ENCODE peak calls at places on chromosomes 11 and 22, in four cellular contexts. E, T, M and W are unnamed samples.

GRCh38 chr11:57460017-57460755 is at the start of gene RTN4RL2:
- DNase-seq in E (no peak), T (peak; percentile 72), M (no peak), W (no peak)

GRCh38 chr11:133503776-133504175 is 28.5 kb downstream of the OPCML start:
- DNase-seq in T (no peak), M (no peak), E (no peak), W (no peak)

GRCh38 chr22:41070665-41071331 is 21.6 kb upstream of the EP300 start:
- DNase-seq in T (no peak), E (no peak), M (no peak), W (no peak)

GRCh38 chr22:24120029-24120428 is 61.3 kb upstream of the SUSD2 start:
- DNase-seq in T (no peak), M (no peak), E (no peak), W (no peak)

GRCh38 chr11:121525376-121525775 is 72.6 kb upstream of the SORL1-AS1 start:
- DNase-seq in M (no peak), E (no peak), T (no peak), W (no peak)

GRCh38 chr11:124900464-124900863 is 2.8 kb upstream of the ROBO4 start:
- DNase-seq in T (no peak), M (peak; percentile 71), E (no peak), W (no peak)

GRCh38 chr11:119470316-119471266 is 47.6 kb upstream of the THY1 start:
- DNase-seq in M (no peak), T (no peak), E (no peak), W (peak; percentile 64)

GRCh38 chr11:130727715-130728114 is 188.6 kb downstream of the SNX19 start:
- DNase-seq in T (no peak), E (no peak), M (no peak), W (no peak)

GRCh38 chr11:27882066-27882697 is 181.9 kb upstream of the BDNF start:
- DNase-seq in M (no peak), E (no peak), T (no peak), W (no peak)

GRCh38 chr11:123195182-123196059 is at the start of gene CLMP:
- DNase-seq in M (peak; percentile 93), T (no peak), E (peak; percentile 61), W (no peak)

GRCh38 chr11:10725114-10725906 is 25.7 kb upstream of the CTR9 start:
- DNase-seq in T (peak; percentile 83), E (no peak), M (no peak), W (no peak)

GRCh38 chr22:45235101-45235777 is 5.5 kb downstream of the KIAA0930 start:
- DNase-seq in M (no peak), T (peak; percentile 89), E (no peak), W (no peak)

GRCh38 chr22:44646668-44647067 is 55.3 kb upstream of the PRR5 start:
- DNase-seq in M (no peak), T (no peak), E (no peak), W (no peak)

GRCh38 chr11:119229736-119230135 is 23.6 kb downstream of the CBL start:
- DNase-seq in E (no peak), T (no peak), M (no peak), W (no peak)

GRCh38 chr11:125404811-125405481 is 91.1 kb downstream of the FEZ1 start:
- DNase-seq in E (peak; percentile 64), M (peak; percentile 76), T (peak; percentile 15), W (peak; percentile 79)

GRCh38 chr11:78825531-78825930 is 250.9 kb upstream of the NARS2 start:
- DNase-seq in E (no peak), T (no peak), M (no peak), W (no peak)

GRCh38 chr11:61756452-61757212 is 4.2 kb downstream of the MYRF start:
- DNase-seq in T (peak; percentile 29), E (no peak), M (no peak), W (no peak)

GRCh38 chr11:87445002-87445401 is 407.3 kb downstream of the TMEM135 start:
- DNase-seq in M (no peak), T (no peak), E (no peak), W (no peak)

GRCh38 chr11:65501005-65501529 is 2.2 kb downstream of the MALAT1 start:
- DNase-seq in T (no peak), E (no peak), M (no peak), W (no peak)

GRCh38 chr11:13011366-13012036 is 2.4 kb downstream of the RASSF10 start:
- DNase-seq in T (no peak), M (no peak), E (no peak), W (no peak)

GRCh38 chr11:11113676-11114075 is 239.4 kb downstream of the CSNK2A3 start:
- DNase-seq in T (no peak), E (no peak), M (no peak), W (no peak)

GRCh38 chr22:28146401-28147304 is 227.6 kb upstream of the PITPNB start:
- DNase-seq in T (no peak), E (no peak), M (no peak), W (no peak)

GRCh38 chr11:121894581-121894980 is 221.4 kb downstream of the BLID start:
- DNase-seq in E (no peak), T (no peak), M (no peak), W (no peak)

GRCh38 chr11:131579932-131580387 is 209.5 kb downstream of the NTM start:
- DNase-seq in E (no peak), M (no peak), T (no peak), W (no peak)

GRCh38 chr11:115505165-115505564 is 950 bp upstream of the CADM1 start:
- DNase-seq in T (no peak), M (no peak), E (no peak), W (no peak)

GRCh38 chr22:40797427-40797826 is 21.7 kb downstream of the SLC25A17 start:
- DNase-seq in T (no peak), M (no peak), E (no peak), W (no peak)

GRCh38 chr11:35549787-35550186 is 24.4 kb upstream of the PAMR1 start:
- DNase-seq in M (no peak), E (no peak), T (no peak), W (no peak)

GRCh38 chr11:28756977-28757376 is 648.8 kb downstream of the METTL15 start:
- DNase-seq in T (no peak), E (no peak), M (no peak), W (no peak)

GRCh38 chr22:26646158-26646557 is 11.2 kb upstream of the MIAT start:
- DNase-seq in T (no peak), E (no peak), M (no peak), W (no peak)

GRCh38 chr22:29334696-29335344 is 19.3 kb upstream of the RASL10A start:
- DNase-seq in M (no peak), T (no peak), E (peak; percentile 69), W (no peak)
- TF ChIP-seq POLR2AphosphoS5 in M (no peak), T (no peak), E (no peak), W (no peak)

GRCh38 chr22:46564084-46564714 is 26.8 kb upstream of the CELSR1 start:
- DNase-seq in T (no peak), E (no peak), M (peak; percentile 69), W (no peak)
- TF ChIP-seq POLR2AphosphoS5 in T (no peak), E (no peak), M (no peak), W (no peak)

GRCh38 chr22:38352436-38352835 is 35.2 kb upstream of the CSNK1E start:
- DNase-seq in M (peak; percentile 40), E (no peak), T (no peak), W (peak; percentile 62)

GRCh38 chr22:38353701-38354100 is 36.5 kb upstream of the CSNK1E start:
- DNase-seq in T (no peak), E (no peak), M (peak; percentile 64), W (no peak)

GRCh38 chr22:38355275-38355674 is 38.0 kb upstream of the CSNK1E start:
- DNase-seq in T (no peak), M (peak; percentile 32), E (no peak), W (no peak)

GRCh38 chr22:38350444-38351359 is 33.5 kb upstream of the CSNK1E start:
- DNase-seq in T (no peak), E (no peak), M (peak; percentile 40), W (peak; percentile 65)

DNA sequence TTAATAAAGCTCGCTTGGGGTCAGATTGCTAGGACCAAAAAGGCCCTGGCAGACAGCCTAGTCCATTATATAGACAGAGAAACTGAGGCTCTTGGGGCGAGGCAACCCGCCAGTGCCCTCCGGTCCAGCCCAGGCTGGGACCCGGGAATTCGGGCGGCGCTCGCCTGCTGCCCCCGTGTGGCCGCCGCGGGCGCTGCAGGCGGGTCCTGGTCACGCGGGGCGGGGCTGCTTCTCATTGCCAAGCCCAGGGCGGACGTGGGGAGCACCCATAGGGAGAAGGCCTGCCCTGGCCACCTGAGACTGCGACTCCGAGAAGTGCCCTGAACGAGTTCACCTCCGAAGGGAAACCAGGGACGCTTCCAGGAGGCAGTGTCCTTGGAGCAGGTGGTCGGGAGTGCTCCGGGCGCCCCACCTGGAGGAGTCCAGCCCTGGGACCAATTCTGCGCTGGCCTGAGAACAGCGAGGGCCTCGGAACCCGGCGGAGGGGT is 36.0 kb upstream of the CSNK1E start:
- DNase-seq in T (no peak), M (peak; percentile 80), E (peak; percentile 72), W (peak; percentile 84)
- TF ChIP-seq POLR2AphosphoS5 in T (no peak), M (no peak), E (peak; percentile 62), W (peak; percentile 30)

GRCh38 chr22:48953830-48954229 is 873.8 kb downstream of the BRD1 start:
- DNase-seq in E (no peak), M (no peak), T (no peak), W (no peak)
- TF ChIP-seq POLR2AphosphoS5 in E (no peak), M (no peak), T (no peak), W (no peak)

DNA sequence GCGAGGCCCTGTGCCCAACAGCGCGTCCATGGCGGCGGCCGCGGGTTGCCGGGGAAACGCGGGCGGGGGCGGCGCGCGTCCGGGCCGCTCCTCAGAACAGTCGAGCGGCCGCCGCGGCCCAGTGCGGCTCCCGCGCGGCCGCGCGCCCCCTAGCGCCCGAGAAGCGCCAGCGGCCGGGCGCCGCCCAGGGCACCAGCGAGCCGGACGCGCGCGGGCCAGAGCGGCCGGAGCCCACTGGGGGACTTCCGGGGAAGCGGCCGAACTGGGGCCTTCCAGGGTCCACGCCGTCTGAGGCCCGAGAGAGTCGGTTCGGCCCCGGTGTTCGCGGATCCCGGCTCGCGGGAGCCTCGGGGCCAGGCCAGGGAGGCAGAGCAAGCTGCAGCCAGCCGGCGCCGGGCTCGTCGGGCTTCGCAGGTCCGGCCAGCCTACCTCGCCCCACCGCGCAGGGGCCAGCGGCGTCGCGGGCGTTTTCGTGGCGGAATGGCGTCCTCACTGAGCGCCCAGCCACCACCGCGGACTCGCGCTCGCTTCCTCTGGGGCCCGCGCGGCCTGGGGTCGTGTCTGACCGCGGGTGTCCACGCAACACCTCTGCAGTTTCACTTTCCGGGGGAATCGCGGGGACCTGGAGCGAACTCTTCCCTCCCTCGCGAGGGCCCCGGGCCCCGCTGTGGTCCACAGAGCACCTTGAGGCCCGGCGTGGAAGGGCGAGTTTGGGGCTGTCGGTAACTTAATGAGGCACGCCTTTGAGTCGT is at the start of gene DENND6B:
- DNase-seq in T (peak; percentile 58), M (peak; percentile 88), E (no peak), W (no peak)
- TF ChIP-seq POLR2AphosphoS5 in T (peak; percentile 55), M (no peak), E (peak; percentile 64), W (no peak)

GRCh38 chr11:102014756-102015155 is 32.5 kb upstream of the CFAP300 start:
- DNase-seq in M (no peak), E (no peak), T (no peak), W (no peak)

GRCh38 chr11:102012946-102013345 is 34.3 kb upstream of the CFAP300 start:
- DNase-seq in E (no peak), T (no peak), M (no peak), W (no peak)

GRCh38 chr11:102017029-102017428 is 30.2 kb upstream of the CFAP300 start:
- DNase-seq in M (no peak), E (no peak), T (no peak), W (no peak)
- TF ChIP-seq POLR2AphosphoS5 in M (peak; percentile 26), E (no peak), T (no peak), W (no peak)

GRCh38 chr22:50485221-50486131 is 1.2 kb upstream of the MIOX start:
- DNase-seq in E (no peak), M (no peak), T (no peak), W (peak; percentile 67)
- TF ChIP-seq POLR2AphosphoS5 in E (no peak), M (no peak), T (no peak), W (no peak)